ENCODE peak calls at places on chromosomes 11 and 22, in seven cellular contexts. A is astrocyte of the spinal cord, R is astrocyte, J is osteoblast, H is GM13976, D is cardiac fibroblast, G is neural progenitor cell. V is an unnamed sample.

GRCh38 chr11:113871331-113871730 is 4.0 kb downstream of the USP28 start:
- DNase-seq in A (no peak), J (no peak), D (peak; percentile 44), R (no peak), H (no peak), G (peak; percentile 36), V (no peak)

GRCh38 chr11:75261474-75261847 is 20.9 kb downstream of the TPBGL start:
- DNase-seq in D (no peak), H (no peak), J (peak; percentile 71), A (no peak), G (no peak), R (no peak), V (no peak)

GRCh38 chr11:44747339-44747738 is 20.6 kb downstream of the TSPAN18 start:
- DNase-seq in R (peak; percentile 29), J (no peak), G (no peak), D (no peak), A (no peak), H (no peak), V (peak; percentile 6)

GRCh38 chr11:44368886-44369285 is 58.9 kb upstream of the ALX4 start:
- DNase-seq in A (no peak), G (no peak), D (no peak), R (no peak), J (no peak), H (no peak), V (no peak)

GRCh38 chr11:64180871-64181270 is 5.1 kb upstream of the STIP1 start:
- DNase-seq in A (no peak), R (no peak), J (peak; percentile 47), G (no peak), D (no peak), H (no peak), V (no peak)

GRCh38 chr11:76699461-76700091 is 29.0 kb upstream of the LRRC32 start:
- DNase-seq in J (no peak), R (peak; percentile 16), A (no peak), G (no peak), H (no peak), D (no peak), V (no peak)

GRCh38 chr11:111676878-111677585 is 74.8 kb downstream of the SIK2 start:
- DNase-seq in H (no peak), R (peak; percentile 47), J (no peak), G (no peak), A (peak; percentile 38), D (no peak), V (peak; percentile 19)

GRCh38 chr11:116255234-116255953 is 517.4 kb downstream of the BUD13 start:
- DNase-seq in A (no peak), D (no peak), H (no peak), J (no peak), G (no peak), R (no peak), V (no peak)

GRCh38 chr11:23112987-23113886 is 253.0 kb upstream of the CCDC179 start:
- DNase-seq in A (peak; percentile 66), J (peak; percentile 63), R (peak; percentile 41), G (peak; percentile 59), D (peak; percentile 60), H (peak; percentile 30), V (peak; percentile 37)

GRCh38 chr11:128568166-128568778 is 19.1 kb downstream of the ETS1 start:
- DNase-seq in D (no peak), G (no peak), J (peak; percentile 39), A (no peak), R (no peak), H (no peak), V (no peak)

GRCh38 chr22:45328822-45329535 is 19.2 kb downstream of the FAM118A start:
- DNase-seq in G (no peak), R (no peak), A (no peak), H (no peak), J (no peak), D (no peak), V (no peak)

GRCh38 chr11:77506857-77507256 is 33.0 kb upstream of the PAK1 start:
- DNase-seq in A (peak; percentile 12), D (no peak), R (peak; percentile 49), H (no peak), J (peak; percentile 83), G (no peak), V (peak; percentile 24)

GRCh38 chr11:108912587-108912986 is 247.7 kb downstream of the DDX10 start:
- DNase-seq in G (no peak), J (no peak), R (peak; percentile 61), A (no peak), D (peak; percentile 39), H (no peak), V (peak; percentile 46)

GRCh38 chr22:30439836-30440235 is 14.3 kb downstream of the MTFP1 start:
- DNase-seq in G (no peak), J (no peak), H (no peak), D (no peak), A (no peak), R (no peak), V (no peak)

GRCh38 chr11:73559758-73560157 is 38.2 kb downstream of the FAM168A start:
- DNase-seq in D (peak; percentile 29), H (no peak), A (no peak), J (no peak), R (no peak), G (no peak), V (no peak)

GRCh38 chr11:78920329-78920728 is 345.7 kb upstream of the NARS2 start:
- DNase-seq in R (no peak), D (no peak), H (no peak), A (no peak), J (no peak), G (no peak), V (no peak)

GRCh38 chr11:65432686-65433582 is 10.3 kb downstream of the NEAT1 start:
- DNase-seq in G (no peak), R (no peak), H (no peak), D (peak; percentile 71), A (peak; percentile 54), J (no peak), V (no peak)
- TF ChIP-seq CTCF in G (peak; percentile 51), R (no peak), H (peak; percentile 31), D (no peak), A (no peak), J (peak; percentile 11), V (no peak)

DNA sequence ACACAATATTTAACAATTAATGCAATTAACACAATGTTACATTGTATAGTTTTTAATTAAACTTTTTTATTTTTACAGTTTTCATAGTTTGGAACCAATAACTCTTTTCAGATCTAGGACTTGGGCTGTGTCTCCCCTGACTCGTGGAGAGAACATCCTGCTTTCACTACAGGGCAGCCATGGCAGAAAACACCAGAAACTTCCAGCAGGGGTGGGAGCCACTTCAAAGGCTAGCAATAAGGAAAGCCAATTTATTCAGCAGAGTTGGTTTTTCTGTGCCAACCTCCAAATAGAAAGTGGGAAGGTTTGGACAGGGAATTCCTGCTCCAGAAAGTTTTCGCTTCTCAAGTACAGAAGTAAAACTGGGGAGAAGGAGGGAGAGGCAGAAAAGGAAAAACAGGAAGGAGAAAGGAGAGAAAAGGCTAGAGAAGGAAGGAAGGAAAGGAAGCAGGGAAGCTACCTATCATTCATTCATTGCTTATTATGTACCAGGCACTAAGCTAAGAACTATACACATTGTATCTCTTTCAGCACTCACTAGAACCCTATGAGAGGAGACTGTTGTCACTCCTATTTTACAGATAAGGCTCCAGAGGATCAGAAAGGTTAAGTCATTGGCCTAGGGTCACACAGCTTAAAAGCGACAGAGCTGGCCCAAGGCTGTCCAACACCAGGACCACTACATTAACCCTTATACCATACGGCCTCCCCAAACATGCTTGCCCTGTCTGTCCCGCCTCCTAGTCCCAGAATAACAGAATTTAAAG is 54.8 kb upstream of the CREB3L1 start:
- DNase-seq in D (no peak), R (no peak), G (no peak), J (peak; percentile 65), A (no peak), H (no peak), V (no peak)
- TF ChIP-seq CTCF in D (no peak), R (no peak), G (no peak), J (peak; percentile 11), A (peak; percentile 3), H (no peak), V (no peak)

DNA sequence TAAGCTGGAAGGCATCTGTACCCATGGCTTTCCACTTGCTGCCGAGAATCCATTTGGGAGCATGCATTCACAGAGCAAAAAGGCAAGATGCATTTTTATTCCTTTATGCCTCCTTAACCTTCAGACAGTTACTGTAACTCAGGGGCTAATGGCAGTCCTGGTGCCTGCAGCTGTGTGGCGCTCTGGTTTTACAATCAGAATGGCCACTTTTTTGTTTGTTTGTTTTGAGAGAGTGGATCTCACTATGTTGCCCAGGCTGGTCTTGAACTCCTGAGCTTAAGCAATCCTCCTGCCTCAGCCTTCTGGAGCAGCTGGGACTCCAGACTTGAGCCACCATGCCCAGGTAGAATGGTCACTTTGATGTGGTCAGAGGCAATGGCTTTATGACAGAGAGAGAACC is 101.8 kb downstream of the NAV2 start:
- DNase-seq in H (no peak), J (peak; percentile 43), G (no peak), D (no peak), A (no peak), R (no peak), V (no peak)
- TF ChIP-seq CTCF in H (no peak), J (peak; percentile 34), G (peak; percentile 45), D (no peak), A (peak; percentile 19), R (no peak), V (no peak)

DNA sequence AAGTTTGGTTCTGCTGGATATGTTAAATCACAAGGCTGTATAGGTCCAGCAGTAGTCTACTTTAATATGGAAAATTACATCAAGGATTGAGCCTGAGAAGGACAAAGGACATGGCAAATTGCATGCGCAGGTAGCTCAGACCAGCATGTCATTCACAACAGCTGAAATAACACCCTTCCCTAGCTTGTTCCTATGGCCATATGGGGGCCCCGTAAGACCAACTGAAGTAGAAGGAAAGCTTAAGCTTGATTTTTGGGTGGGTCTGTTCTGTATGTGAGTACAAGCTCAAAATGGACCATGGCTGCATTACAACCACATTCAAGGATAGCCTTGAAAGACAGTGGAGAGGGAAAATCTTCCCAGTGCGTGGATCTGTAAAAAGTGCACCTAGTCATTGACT is 20.6 kb upstream of the PDE3B start:
- DNase-seq in G (peak; percentile 12), H (no peak), D (no peak), R (no peak), A (no peak), J (no peak), V (no peak)
- TF ChIP-seq CTCF in G (peak; percentile 40), H (no peak), D (no peak), R (no peak), A (no peak), J (no peak), V (no peak)

DNA sequence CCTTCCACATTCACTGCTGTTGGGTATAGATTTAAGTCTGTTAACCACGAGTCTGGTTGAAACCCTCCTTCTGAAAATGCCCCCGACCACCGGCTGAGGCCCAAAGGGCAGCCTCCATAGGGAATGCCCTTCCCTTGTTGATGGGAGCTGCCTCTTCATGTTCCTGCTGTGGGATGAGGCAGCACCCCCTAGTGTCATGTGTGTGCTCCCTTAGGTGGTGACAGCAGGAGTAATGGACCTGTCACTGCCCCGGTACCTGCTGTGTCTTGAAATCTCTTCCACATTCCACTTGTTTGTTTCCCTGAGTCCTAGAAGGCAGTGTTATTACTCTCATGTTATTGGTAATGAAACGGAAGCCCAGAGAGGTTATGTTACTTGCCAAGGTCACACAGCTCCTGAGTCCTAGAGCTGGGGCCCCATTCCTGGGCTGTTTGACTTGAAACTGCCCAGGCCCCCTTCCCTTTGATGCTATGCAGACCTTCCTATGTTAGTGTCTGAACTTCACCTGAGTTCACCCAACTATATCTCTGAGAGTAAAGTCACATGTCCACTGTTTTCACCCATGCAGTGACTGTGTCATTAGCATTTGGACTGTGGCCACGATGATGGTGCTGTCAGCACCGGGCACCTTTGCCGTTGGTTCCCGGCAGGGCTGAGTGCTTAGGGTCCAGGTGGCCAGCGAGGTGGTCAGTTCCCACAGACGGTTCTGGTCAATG is 234.3 kb downstream of the TBC1D22A start:
- DNase-seq in A (no peak), J (peak; percentile 77), H (no peak), R (no peak), D (no peak), G (no peak), V (peak; percentile 3)
- TF ChIP-seq CTCF in A (no peak), J (peak; percentile 25), H (peak; percentile 15), R (no peak), D (peak; percentile 28), G (peak; percentile 22), V (peak; percentile 62)

GRCh38 chr11:106917973-106918372 is 100.3 kb downstream of the GUCY1A2 start:
- DNase-seq in G (peak; percentile 24), H (peak; percentile 3), R (no peak), J (no peak), A (no peak), D (peak; percentile 4), V (peak; percentile 15)
- TF ChIP-seq CTCF in G (peak; percentile 41), H (no peak), R (peak; percentile 27), J (peak; percentile 30), A (peak; percentile 54), D (peak; percentile 52), V (peak; percentile 70)